ENCODE peak calls at places on chromosomes 6 and 20, in six cellular contexts. L is PC-3, Y is fibroblast of lung, O is hepatocyte, F is PC-9, D is H9. S is an unnamed sample. For H3K27me3, the result is how much of the 10 kb centered on the place peaks cover.

GRCh38 chr6:126848119-126848518 is 270.4 kb upstream of the RSPO3 start:
- DNase-seq in F (no peak), L (no peak), Y (no peak), O (no peak), D (no peak), S (no peak)

GRCh38 chr20:19275038-19275629 is 62.7 kb downstream of the SLC24A3 start:
- DNase-seq in L (no peak), Y (no peak), F (no peak), O (no peak), D (no peak), S (no peak)

GRCh38 chr6:46684771-46685170 is 2.9 kb upstream of the TDRD6 start:
- DNase-seq in D (no peak), F (peak), O (no peak), Y (peak), L (peak), S (peak)

GRCh38 chr6:102582569-102582968 is 1189.1 kb downstream of the GRIK2 start:
- DNase-seq in L (no peak), Y (no peak), F (no peak), O (no peak), D (no peak), S (no peak)

GRCh38 chr6:31750411-31751022 is 10.7 kb downstream of the MSH5 start:
- DNase-seq in D (no peak), L (no peak), Y (no peak), O (no peak), F (no peak), S (no peak)

GRCh38 chr6:22247916-22248482 is 48.8 kb downstream of the PRL start:
- DNase-seq in O (no peak), D (no peak), L (no peak), F (no peak), Y (peak), S (no peak)

GRCh38 chr6:150290429-150290828 is 78.4 kb upstream of the IYD start:
- DNase-seq in F (no peak), D (no peak), L (no peak), Y (peak), O (peak), S (peak)

GRCh38 chr6:36760685-36761435 is 63.2 kb downstream of the RAB44 start:
- DNase-seq in F (no peak), D (no peak), L (no peak), Y (no peak), O (no peak), S (no peak)

GRCh38 chr6:8219352-8219943 is 117.1 kb upstream of the EEF1E1 start:
- DNase-seq in O (peak), L (peak), D (no peak), F (no peak), Y (peak), S (peak)

GRCh38 chr6:41284726-41285125 is 1.8 kb downstream of the TREM1 start:
- DNase-seq in Y (peak), D (no peak), O (peak), L (peak), F (no peak), S (peak)

GRCh38 chr6:37141291-37142046 is 28.5 kb upstream of the PIM1 start:
- DNase-seq in L (no peak), F (peak), O (peak), Y (peak), D (peak), S (peak)

GRCh38 chr6:16562498-16562897 is 198.8 kb downstream of the ATXN1 start:
- DNase-seq in L (no peak), Y (no peak), F (no peak), O (no peak), D (no peak), S (peak)

GRCh38 chr6:139291813-139292619 is at the start of gene TXLNB:
- DNase-seq in L (no peak), Y (peak), F (peak), O (peak), D (peak), S (peak)

GRCh38 chr6:132813173-132813856 is 1.1 kb upstream of the RPS12 start:
- DNase-seq in L (peak), F (peak), O (peak), Y (peak), D (peak), S (peak)

GRCh38 chr6:170096191-170096802 is 194.6 kb downstream of the DLL1 start:
- DNase-seq in O (no peak), D (peak), L (no peak), Y (no peak), F (no peak), S (peak)

GRCh38 chr6:155154158-155154830 is 109.5 kb upstream of the CLDN20 start:
- DNase-seq in D (no peak), F (peak), O (peak), L (peak), Y (peak), S (peak)

GRCh38 chr6:5997420-5998093 is 9.2 kb downstream of the NRN1 start:
- DNase-seq in D (peak), Y (no peak), L (no peak), F (no peak), O (no peak), S (peak)

GRCh38 chr20:24648919-24649318 is 179.5 kb downstream of the SYNDIG1 start:
- DNase-seq in O (no peak), F (no peak), Y (no peak), D (no peak), L (no peak), S (no peak)

GRCh38 chr20:44886828-44887227 is 1.3 kb downstream of the YWHAB start:
- DNase-seq in F (no peak), D (no peak), O (no peak), L (no peak), Y (no peak), S (no peak)

GRCh38 chr6:4348462-4349112 is 213.2 kb upstream of the ECI2 start:
- DNase-seq in L (no peak), Y (peak), F (no peak), D (no peak), O (no peak), S (peak)

GRCh38 chr6:13331516-13332348 is 3.4 kb upstream of the TBC1D7 start:
- DNase-seq in L (peak), D (no peak), Y (peak), F (peak), O (peak), S (peak)

GRCh38 chr6:111663692-111664564 is 58.2 kb upstream of the TRAF3IP2 start:
- DNase-seq in O (peak), L (no peak), F (no peak), Y (peak), D (peak), S (peak)

GRCh38 chr6:112562348-112563220 is 215.5 kb downstream of the RFPL4B start:
- DNase-seq in O (peak), L (no peak), D (no peak), F (no peak), Y (peak), S (peak)

GRCh38 chr20:47295921-47296426 is 60.5 kb downstream of the ZMYND8 start:
- DNase-seq in D (no peak), O (no peak), F (peak), Y (no peak), L (peak), S (no peak)

GRCh38 chr6:44430322-44430721 is 42.8 kb downstream of the CDC5L start:
- DNase-seq in D (no peak), F (no peak), O (no peak), Y (peak), L (no peak), S (no peak)

GRCh38 chr6:70304611-70305010 is 1.7 kb upstream of the COL9A1 start:
- DNase-seq in D (no peak), Y (no peak), F (no peak), L (no peak), O (no peak), S (no peak)

GRCh38 chr20:1185781-1186334 is 1.1 kb upstream of the TMEM74B start:
- DNase-seq in Y (peak), L (peak), D (peak), O (peak), F (no peak), S (peak)

GRCh38 chr20:29878281-29878741 is 1379.2 kb upstream of the DEFB115 start:
- DNase-seq in O (no peak), F (no peak), L (peak), Y (peak), D (no peak), S (peak)

GRCh38 chr20:15928946-15929345 is 644.3 kb downstream of the KIF16B start:
- DNase-seq in F (no peak), O (no peak), D (no peak), Y (no peak), L (no peak), S (no peak)

GRCh38 chr6:37861452-37861851 is 41.9 kb downstream of the ZFAND3 start:
- DNase-seq in D (no peak), L (no peak), F (no peak), O (no peak), Y (no peak), S (no peak)

GRCh38 chr20:63611646-63612045 is 15.3 kb downstream of the GMEB2 start:
- DNase-seq in F (no peak), Y (no peak), L (no peak), O (no peak), D (no peak), S (no peak)

GRCh38 chr20:12687476-12687875 is 321.3 kb upstream of the SPTLC3 start:
- DNase-seq in Y (no peak), F (no peak), O (no peak), D (no peak), L (no peak), S (no peak)

GRCh38 chr6:119830069-119830468 is 480.5 kb upstream of the MAN1A1 start:
- DNase-seq in L (no peak), D (no peak), F (no peak), O (no peak), Y (no peak), S (no peak)
- H3K4me2 ChIP-seq in L (peak), D (no peak), F (peak), O (no peak), Y (no peak), S (no peak)

GRCh38 chr6:105995403-105995699 is 90.8 kb upstream of the PRDM1 start:
- DNase-seq in F (no peak), L (no peak), D (no peak), Y (peak), O (no peak), S (no peak)
- H3K27me3 ChIP-seq in F (under half), L (under half), D (under half), Y (under half), O (half or more), S (under half)

GRCh38 chr20:61799928-61800327 is 265.8 kb downstream of the TAF4 start:
- DNase-seq in D (no peak), Y (no peak), L (no peak), O (no peak), F (no peak), S (no peak)
- H3K4me2 ChIP-seq in D (no peak), Y (no peak), L (no peak), O (no peak), F (no peak), S (no peak)

GRCh38 chr20:36303831-36304230 is 2.3 kb upstream of the DLGAP4 start:
- DNase-seq in Y (no peak), F (no peak), D (no peak), O (no peak), L (no peak), S (no peak)

GRCh38 chr20:36305602-36306556 is at the start of gene DLGAP4:
- DNase-seq in Y (no peak), L (no peak), D (no peak), O (no peak), F (no peak), S (no peak)

GRCh38 chr20:36304786-36305495 is 1.2 kb upstream of the DLGAP4 start:
- DNase-seq in Y (no peak), L (no peak), O (no peak), F (no peak), D (no peak), S (no peak)

GRCh38 chr20:36301359-36302119 is 4.6 kb upstream of the DLGAP4 start:
- DNase-seq in F (no peak), D (no peak), O (no peak), L (no peak), Y (no peak), S (no peak)

DNA sequence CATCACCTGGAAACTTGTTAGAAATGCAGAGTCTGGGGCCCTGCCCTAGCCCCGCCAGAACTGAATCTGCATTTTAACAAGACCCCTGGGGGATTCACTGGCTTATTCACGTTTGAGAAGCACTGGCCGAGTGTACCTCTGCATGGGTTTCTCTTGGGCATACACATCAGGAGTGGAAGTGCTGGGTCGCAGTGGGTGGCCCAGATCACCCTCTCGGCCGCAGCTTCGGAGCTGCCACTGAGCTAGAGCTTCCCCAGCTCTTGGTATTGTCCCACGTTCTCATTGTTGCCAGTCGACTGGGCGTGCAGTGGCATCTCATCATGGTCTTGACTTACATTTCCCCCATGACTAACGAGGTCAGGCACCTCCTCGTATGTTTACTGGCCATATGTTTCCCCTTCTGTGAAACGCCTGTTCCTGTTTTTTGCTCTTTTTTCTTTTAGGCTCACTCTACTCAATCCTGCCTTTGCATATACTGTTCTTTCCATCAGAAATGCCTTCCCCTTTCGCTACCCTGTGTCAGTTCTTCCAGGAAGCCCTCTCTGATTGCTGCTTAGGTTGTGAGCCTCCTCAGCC is 3.0 kb upstream of the DLGAP4 start:
- DNase-seq in O (no peak), Y (no peak), L (no peak), D (no peak), F (no peak), S (no peak)
- H3K27me3 ChIP-seq in O (half or more), Y (half or more), L (half or more), D (under half), F (half or more), S (half or more)

DNA sequence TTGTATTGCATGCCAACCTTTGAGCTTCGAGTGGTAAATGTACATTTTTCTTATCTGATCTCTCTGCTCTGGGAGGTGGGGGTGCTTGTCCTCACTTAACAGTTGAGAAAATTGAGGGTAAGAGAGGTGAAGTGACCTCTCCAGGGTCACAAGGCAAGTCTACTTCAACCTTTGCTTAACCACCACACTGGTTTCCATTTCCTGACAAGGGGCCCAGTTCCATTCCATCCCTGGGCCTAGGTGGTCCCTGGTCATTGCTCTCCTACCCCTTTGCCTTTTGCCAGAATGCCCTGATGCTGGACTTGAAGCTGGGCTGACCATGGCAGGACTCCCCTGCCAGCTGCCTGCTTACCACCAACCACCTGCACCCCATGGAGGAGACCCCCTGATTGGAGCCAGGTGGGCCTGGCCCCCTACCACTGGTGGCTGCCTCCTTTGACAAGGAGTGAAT is 9.9 kb upstream of the BPIFB3 start:
- DNase-seq in F (no peak), L (no peak), D (no peak), O (no peak), Y (no peak), S (no peak)
- H3K4me2 ChIP-seq in F (no peak), L (no peak), D (no peak), O (no peak), Y (no peak), S (no peak)

DNA sequence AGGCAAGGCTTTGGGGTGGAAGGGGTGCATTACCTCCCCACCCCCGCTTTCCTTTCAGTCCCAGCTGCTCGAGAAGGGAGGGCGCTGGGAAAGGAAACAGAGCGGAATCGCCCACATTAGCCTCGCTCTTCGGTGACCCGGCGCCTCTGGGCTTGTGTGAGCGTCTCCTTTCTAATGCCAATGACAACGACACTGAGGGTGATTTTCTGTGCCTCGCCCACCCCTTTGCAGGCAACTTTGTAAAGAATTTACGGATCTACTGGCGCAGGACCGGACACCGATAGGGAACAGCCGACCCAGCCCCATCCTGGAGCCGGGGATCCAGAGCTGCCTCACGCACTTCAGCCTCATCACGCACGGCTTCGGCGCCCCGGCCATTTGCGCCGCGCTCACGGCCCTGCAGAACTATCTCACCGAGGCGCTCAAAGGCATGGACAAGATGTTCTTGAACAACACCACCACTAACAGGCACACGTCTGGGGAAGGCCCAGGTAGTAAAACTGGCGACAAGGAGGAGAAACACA is 24.3 kb downstream of the TFAP2B start:
- DNase-seq in F (no peak), D (peak), L (no peak), O (no peak), Y (no peak), S (no peak)
- H3K27me3 ChIP-seq in F (under half), D (half or more), L (under half), O (half or more), Y (under half), S (half or more)

DNA sequence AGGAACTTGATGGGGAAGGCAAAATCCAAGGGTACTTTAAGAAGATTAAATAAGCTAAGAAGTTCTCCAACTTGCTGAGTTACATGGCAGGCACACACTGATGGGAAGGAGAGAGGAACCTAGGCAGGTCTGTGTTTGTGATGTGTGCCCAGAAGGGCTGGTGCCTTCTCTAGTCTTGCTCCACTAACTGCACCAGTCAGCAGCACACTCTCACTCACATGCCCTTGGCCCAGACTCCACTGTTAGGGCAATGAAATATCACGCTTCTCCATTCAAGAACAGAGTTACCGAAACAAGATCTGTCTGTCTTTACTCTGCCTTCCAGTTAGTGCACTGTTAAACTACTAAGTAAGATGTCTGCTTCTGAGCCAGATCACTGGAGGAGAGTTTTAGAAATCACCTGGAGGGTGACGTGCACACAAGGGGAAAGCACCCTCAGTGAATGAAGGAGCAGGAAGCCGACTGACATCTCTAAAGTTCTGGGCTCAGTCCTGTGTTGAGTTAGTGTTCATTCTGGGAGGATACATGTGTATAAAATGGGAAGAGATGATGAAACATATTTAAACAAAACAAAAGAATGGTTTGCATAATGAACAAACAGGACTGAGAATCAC is 251.1 kb downstream of the FOXC1 start:
- DNase-seq in Y (no peak), O (no peak), D (no peak), L (no peak), F (no peak), S (no peak)
- H3K4me2 ChIP-seq in Y (no peak), O (no peak), D (no peak), L (no peak), F (no peak), S (no peak)

GRCh38 chr6:99810295-99810694 is 183.7 kb downstream of the MCHR2 start:
- DNase-seq in F (no peak), L (no peak), O (no peak), Y (no peak), D (no peak), S (no peak)
- H3K27me3 ChIP-seq in F (under half), L (under half), O (under half), Y (under half), D (under half), S (under half)

GRCh38 chr6:355809-356208 is 35.7 kb upstream of the IRF4 start:
- DNase-seq in L (no peak), D (no peak), Y (no peak), F (no peak), O (no peak), S (no peak)
- H3K4me2 ChIP-seq in L (no peak), D (no peak), Y (no peak), F (no peak), O (no peak), S (no peak)

GRCh38 chr6:27312950-27313271 is 838 bp upstream of the POM121L2 start:
- DNase-seq in O (no peak), D (no peak), L (no peak), Y (no peak), F (no peak), S (no peak)
- H3K27me3 ChIP-seq in O (under half), D (under half), L (under half), Y (under half), F (under half), S (under half)

S was measured in GM23248.